ENCODE peak calls at places on chromosomes 5 and 9, in ten cellular contexts. J is heart right ventricle, X is A549, E is astrocyte of the spinal cord, K is DND-41, U is dorsolateral prefrontal cortex, S is uterus, F is SK-N-SH, M is coronary artery, A is transverse colon. Z is an unnamed sample.

GRCh38 chr5:2721739-2722138 is 29.7 kb downstream of the IRX2 start:
- DNase-seq in J (no peak), X (no peak), E (no peak), K (no peak), U (no peak), S (no peak), F (no peak), M (peak; percentile 36), A (no peak), Z (no peak)

GRCh38 chr9:129509508-129509907 is 111.4 kb downstream of the C9orf50 start:
- DNase-seq in J (no peak), X (peak; percentile 60), E (peak; percentile 96), K (no peak), U (no peak), S (no peak), F (no peak), M (no peak), A (no peak), Z (peak; percentile 93)

GRCh38 chr5:94613583-94613982 is 4.8 kb downstream of the KIAA0825 start:
- DNase-seq in J (no peak), X (peak; percentile 43), E (peak; percentile 19), K (no peak), U (no peak), S (no peak), F (peak; percentile 12), M (no peak), A (no peak), Z (peak; percentile 33)

GRCh38 chr5:153641183-153641688 is 150.8 kb downstream of the GRIA1 start:
- DNase-seq in J (peak; percentile 13), X (no peak), E (no peak), K (no peak), U (no peak), S (no peak), F (no peak), M (no peak), A (no peak), Z (no peak)

GRCh38 chr9:653421-653820 is 188.1 kb upstream of the DMRT1 start:
- DNase-seq in J (no peak), X (no peak), E (no peak), K (no peak), U (no peak), S (no peak), F (no peak), M (no peak), A (no peak), Z (no peak)

GRCh38 chr5:90518666-90519065 is 10.7 kb downstream of the LYSMD3 start:
- DNase-seq in J (no peak), X (peak; percentile 3), E (no peak), K (no peak), U (no peak), S (no peak), F (no peak), M (no peak), A (no peak), Z (no peak)

GRCh38 chr5:146041180-146041789 is 64.1 kb downstream of the PLAC8L1 start:
- DNase-seq in J (no peak), X (peak; percentile 33), E (no peak), K (no peak), U (no peak), S (no peak), F (no peak), M (no peak), A (no peak), Z (peak; percentile 24)

GRCh38 chr9:96073531-96074284 is 198.2 kb downstream of the ERCC6L2 start:
- DNase-seq in J (no peak), X (no peak), E (no peak), K (no peak), U (no peak), S (no peak), F (no peak), M (no peak), A (no peak), Z (peak; percentile 55)

GRCh38 chr5:159103086-159103485 is 3.4 kb upstream of the EBF1 start:
- DNase-seq in J (no peak), X (no peak), E (no peak), K (no peak), U (no peak), S (no peak), F (no peak), M (no peak), A (no peak), Z (no peak)

GRCh38 chr5:159102294-159102934 is 2.7 kb upstream of the EBF1 start:
- DNase-seq in J (no peak), X (no peak), E (no peak), K (no peak), U (no peak), S (no peak), F (no peak), M (no peak), A (no peak), Z (no peak)

GRCh38 chr5:159104759-159105317 is 5.1 kb upstream of the EBF1 start:
- DNase-seq in J (no peak), X (no peak), E (no peak), K (no peak), U (no peak), S (peak; percentile 18), F (no peak), M (no peak), A (no peak), Z (no peak)

GRCh38 chr5:159105318-159106053 is 5.8 kb upstream of the EBF1 start:
- DNase-seq in J (no peak), X (no peak), E (no peak), K (no peak), U (no peak), S (peak; percentile 19), F (no peak), M (no peak), A (no peak), Z (no peak)

DNA sequence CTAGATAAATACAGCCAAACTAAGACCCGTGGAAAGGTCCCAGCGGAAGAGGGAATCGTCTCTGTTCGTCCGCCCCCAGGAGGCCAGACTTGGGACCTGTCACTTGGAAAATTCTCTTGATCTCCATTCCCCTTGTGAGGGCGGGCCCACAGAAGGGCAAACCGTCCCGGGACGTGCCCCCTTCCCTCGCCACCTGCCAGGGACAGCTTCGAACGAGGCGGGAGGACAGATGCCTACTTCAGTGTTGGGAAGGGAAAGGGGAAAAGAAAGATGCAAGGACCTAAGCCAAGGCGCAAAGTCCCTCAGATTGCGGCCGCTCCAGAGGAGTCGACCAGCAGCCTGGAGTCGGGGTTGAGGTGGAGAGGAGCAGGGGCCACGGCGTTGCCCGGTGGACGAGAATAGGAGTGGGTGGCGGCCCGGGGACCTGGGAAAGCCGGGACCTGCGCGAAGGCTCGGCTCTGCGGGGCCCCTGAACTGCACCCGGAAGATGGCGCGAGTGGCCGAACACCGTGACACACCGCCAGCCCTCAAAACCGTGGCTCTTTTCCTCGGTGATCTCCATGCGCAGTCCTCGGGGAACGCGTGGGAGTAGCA is 4.4 kb upstream of the EBF1 start:
- DNase-seq in J (peak; percentile 56), X (peak; percentile 62), E (no peak), K (no peak), U (no peak), S (peak; percentile 47), F (no peak), M (no peak), A (no peak), Z (peak; percentile 31)
- H3K4me3 ChIP-seq in J (peak overlapping the region; percentile 17), X (no peak overlapping the region), E (no peak overlapping the region), K (no peak overlapping the region), U (no peak overlapping the region), S (no peak overlapping the region), F (no peak overlapping the region), M (peak overlapping the region; percentile 63), A (no peak overlapping the region), Z (no peak overlapping the region)

GRCh38 chr5:107367480-107367879 is 303.3 kb downstream of the EFNA5 start:
- DNase-seq in J (no peak), X (no peak), E (no peak), K (no peak), U (no peak), S (no peak), F (no peak), M (no peak), A (no peak), Z (no peak)

GRCh38 chr5:107367919-107368318 is 302.8 kb downstream of the EFNA5 start:
- DNase-seq in J (no peak), X (no peak), E (no peak), K (no peak), U (no peak), S (no peak), F (no peak), M (no peak), A (no peak), Z (no peak)

GRCh38 chr5:107364443-107365096 is 306.2 kb downstream of the EFNA5 start:
- DNase-seq in J (no peak), X (no peak), E (no peak), K (no peak), U (no peak), S (no peak), F (no peak), M (no peak), A (no peak), Z (no peak)

GRCh38 chr5:107368593-107368992 is 302.1 kb downstream of the EFNA5 start:
- DNase-seq in J (no peak), X (no peak), E (no peak), K (no peak), U (no peak), S (no peak), F (no peak), M (no peak), A (no peak), Z (no peak)

DNA sequence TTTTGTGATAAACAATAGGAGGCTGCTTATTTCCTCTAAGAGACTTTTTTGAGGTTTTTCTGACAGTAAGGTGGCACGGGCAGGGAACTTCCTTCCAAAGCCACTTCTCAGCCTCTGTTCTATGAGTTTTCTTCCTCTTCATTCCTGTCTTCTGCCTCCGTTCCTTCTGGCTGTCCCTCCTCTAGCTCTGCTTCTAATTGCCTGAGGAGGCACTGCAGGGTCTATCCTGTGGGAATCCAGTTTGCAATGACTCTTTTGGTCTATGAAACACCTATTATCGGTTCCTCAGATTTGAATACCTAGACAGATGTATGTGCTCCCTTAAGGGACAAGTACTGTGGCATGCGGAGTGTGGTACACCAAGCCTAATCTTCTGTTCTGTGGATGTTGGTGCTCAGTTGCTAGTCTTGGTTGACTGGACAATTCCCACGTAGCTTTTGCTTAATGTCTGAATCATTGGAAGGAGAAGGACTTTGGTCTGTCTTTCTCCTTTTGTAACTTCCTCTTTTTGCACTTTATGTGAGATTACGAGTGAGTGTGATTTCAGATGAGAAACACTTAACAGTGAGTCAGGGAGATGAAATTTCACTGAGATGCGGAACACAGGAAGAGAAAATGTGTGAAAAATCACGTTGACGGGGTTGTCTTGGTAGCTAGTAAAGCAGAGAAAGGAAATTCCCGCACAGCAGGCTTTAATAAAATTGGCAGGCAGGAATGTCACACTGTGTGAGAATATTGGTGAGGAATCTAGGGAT is 305.2 kb downstream of the EFNA5 start:
- DNase-seq in J (no peak), X (peak; percentile 79), E (peak; percentile 87), K (no peak), U (no peak), S (no peak), F (no peak), M (no peak), A (no peak), Z (peak; percentile 80)
- TF ChIP-seq CTCF in J (no peak), X (no peak), E (no peak), K (no peak), U (no peak), S (no peak), F (no peak), M (no peak), A (no peak), Z (no peak)

GRCh38 chr5:110056580-110057114 is 366.9 kb downstream of the MAN2A1 start:
- DNase-seq in J (no peak), X (no peak), E (no peak), K (no peak), U (no peak), S (no peak), F (no peak), M (no peak), A (no peak), Z (no peak)
- H3K4me3 ChIP-seq in J (no peak overlapping the region), X (no peak overlapping the region), E (no peak overlapping the region), K (no peak overlapping the region), U (no peak overlapping the region), S (no peak overlapping the region), F (no peak overlapping the region), M (no peak overlapping the region), A (no peak overlapping the region), Z (no peak overlapping the region)

DNA sequence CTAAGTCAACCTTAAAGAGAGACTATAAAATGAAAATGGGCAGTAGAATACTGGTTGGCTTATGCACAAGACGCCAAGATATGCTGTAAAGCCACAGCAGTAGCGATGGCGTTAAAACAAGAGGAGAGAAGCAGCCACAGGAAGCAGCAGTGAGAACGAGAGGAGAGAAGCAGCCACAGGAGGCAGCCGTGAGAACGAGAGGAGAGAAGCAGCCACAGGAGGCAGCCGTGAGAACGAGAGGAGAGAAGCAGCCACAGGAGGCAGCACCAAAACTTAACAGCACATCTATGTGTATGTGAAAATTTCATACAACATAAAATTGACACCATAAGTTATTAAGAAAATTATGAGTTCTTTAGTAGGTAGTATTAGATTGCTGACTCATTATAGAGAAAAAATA is 2318.6 kb upstream of the ACO1 start:
- DNase-seq in J (no peak), X (peak; percentile 28), E (no peak), K (no peak), U (no peak), S (no peak), F (no peak), M (no peak), A (no peak), Z (no peak)
- TF ChIP-seq CTCF in J (no peak), X (no peak), E (no peak), K (peak; percentile 3), U (no peak), S (no peak), F (no peak), M (no peak), A (no peak), Z (no peak)